ENCODE peak calls at places on chromosome X, in four cellular contexts. N is GM12878, Z is HL-60, Q is K562. M is an unnamed sample.

GRCh38 chrX:51459125-51459524 is 37.3 kb downstream of the NUDT11 start:
- DNase-seq in N (no peak), Z (no peak), Q (peak; percentile 5), M (no peak)

GRCh38 chrX:2863646-2864045 is 34.9 kb downstream of the GYG2 start:
- DNase-seq in N (no peak), Z (no peak), Q (no peak), M (no peak)

GRCh38 chrX:132488819-132489255 is at the start of gene MBNL3:
- DNase-seq in N (no peak), Z (no peak), Q (no peak), M (no peak)

GRCh38 chrX:32525234-32525633 is 686.1 kb downstream of the DMD start:
- DNase-seq in N (no peak), Z (no peak), Q (no peak), M (no peak)

GRCh38 chrX:68697465-68698125 is 50.1 kb downstream of the STARD8 start:
- DNase-seq in N (no peak), Z (no peak), Q (peak; percentile 63), M (no peak)

GRCh38 chrX:22575161-22575845 is 302.6 kb downstream of the CBLL2 start:
- DNase-seq in N (no peak), Z (no peak), Q (no peak), M (no peak)

GRCh38 chrX:129637217-129638109 is 17.3 kb downstream of the APLN start:
- DNase-seq in N (peak; percentile 33), Z (no peak), Q (peak; percentile 72), M (no peak)

GRCh38 chrX:20001615-20002014 is 10.8 kb upstream of the BCLAF3 start:
- DNase-seq in N (no peak), Z (no peak), Q (no peak), M (no peak)

GRCh38 chrX:109822861-109823260 is 89.8 kb upstream of the ACSL4 start:
- DNase-seq in N (no peak), Z (no peak), Q (no peak), M (no peak)

GRCh38 chrX:30504309-30504708 is 73.3 kb downstream of the TASL start:
- DNase-seq in N (peak; percentile 5), Z (no peak), Q (peak; percentile 3), M (no peak)

GRCh38 chrX:71118032-71118984 is at the start of gene MED12:
- DNase-seq in N (peak; percentile 52), Z (peak; percentile 65), Q (peak; percentile 88), M (peak; percentile 68)

GRCh38 chrX:87397103-87397886 is 120.3 kb upstream of the KLHL4 start:
- DNase-seq in N (no peak), Z (no peak), Q (no peak), M (no peak)

GRCh38 chrX:43733699-43734098 is 77.6 kb downstream of the MAOA start:
- DNase-seq in N (no peak), Z (no peak), Q (no peak), M (no peak)

GRCh38 chrX:126557151-126557550 is 4.5 kb upstream of the DCAF12L1 start:
- DNase-seq in N (no peak), Z (no peak), Q (no peak), M (no peak)

GRCh38 chrX:427812-428725 is 41.4 kb upstream of the PPP2R3B start:
- DNase-seq in N (no peak), Z (no peak), Q (no peak), M (no peak)

GRCh38 chrX:105050921-105051320 is 169.6 kb downstream of the TEX13A start:
- DNase-seq in N (no peak), Z (no peak), Q (no peak), M (no peak)

GRCh38 chrX:108022491-108023089 is 22.3 kb upstream of the VSIG1 start:
- DNase-seq in N (no peak), Z (no peak), Q (no peak), M (no peak)

GRCh38 chrX:131987252-131987651 is 35.9 kb upstream of the STK26 start:
- DNase-seq in N (peak; percentile 73), Z (peak; percentile 20), Q (no peak), M (no peak)

GRCh38 chrX:137549846-137550534 is 15.9 kb upstream of the ZIC3 start:
- DNase-seq in N (no peak), Z (no peak), Q (no peak), M (no peak)

GRCh38 chrX:148269513-148269912 is 230.9 kb upstream of the AFF2 start:
- DNase-seq in N (no peak), Z (no peak), Q (no peak), M (no peak)

GRCh38 chrX:15930585-15930984 is 76.0 kb upstream of the AP1S2 start:
- DNase-seq in N (peak; percentile 13), Z (no peak), Q (peak; percentile 12), M (no peak)

GRCh38 chrX:81120936-81121351 is 80.8 kb downstream of the HMGN5 start:
- DNase-seq in N (peak; percentile 30), Z (peak; percentile 20), Q (peak; percentile 17), M (no peak)

GRCh38 chrX:129665916-129666644 is 11.3 kb upstream of the APLN start:
- DNase-seq in N (no peak), Z (no peak), Q (no peak), M (no peak)

GRCh38 chrX:68919707-68920106 is 90.9 kb downstream of the EFNB1 start:
- DNase-seq in N (no peak), Z (no peak), Q (no peak), M (no peak)

GRCh38 chrX:121641560-121641959 is 594.1 kb downstream of the GLUD2 start:
- DNase-seq in N (no peak), Z (no peak), Q (no peak), M (no peak)

GRCh38 chrX:150871341-150871811 is 27.1 kb downstream of the CD99L2 start:
- DNase-seq in N (no peak), Z (no peak), Q (peak; percentile 15), M (no peak)

GRCh38 chrX:83469551-83469950 is 38.5 kb upstream of the POU3F4 start:
- DNase-seq in N (no peak), Z (peak; percentile 0), Q (no peak), M (no peak)

GRCh38 chrX:123184199-123184857 is at the start of gene GRIA3:
- DNase-seq in N (no peak), Z (no peak), Q (no peak), M (no peak)

GRCh38 chrX:20361890-20362262 is 95.2 kb upstream of the RPS6KA3 start:
- DNase-seq in N (no peak), Z (no peak), Q (no peak), M (no peak)

GRCh38 chrX:49991718-49992117 is 69.3 kb downstream of the CLCN5 start:
- DNase-seq in N (no peak), Z (no peak), Q (no peak), M (no peak)

DNA sequence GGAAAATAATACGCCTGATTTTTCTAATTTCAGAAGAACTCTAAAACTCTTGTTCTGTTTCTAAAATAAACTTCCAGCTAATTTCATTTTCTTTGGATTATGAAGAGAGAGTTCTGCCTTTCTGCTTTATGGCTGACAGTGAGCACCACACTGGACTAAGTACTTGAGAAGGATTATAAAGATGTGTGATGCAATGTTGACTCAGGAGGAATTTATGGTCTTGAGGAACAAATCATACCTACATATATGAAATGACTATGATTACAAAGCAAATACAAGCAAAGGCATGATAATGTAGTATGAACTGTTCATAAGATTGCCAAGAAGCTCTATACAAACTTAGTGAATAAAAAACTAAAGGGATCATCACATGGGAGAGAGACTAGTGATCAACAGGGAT is 13.0 kb upstream of the SLC25A5 start:
- DNase-seq in N (no peak), Z (no peak), Q (no peak), M (no peak)
- TF ChIP-seq SPI1 in N (no peak), Z (no peak), Q (no peak), M (no peak)

GRCh38 chrX:28889691-28890090 is 302.4 kb downstream of the IL1RAPL1 start:
- DNase-seq in N (no peak), Z (no peak), Q (no peak), M (no peak)
- TF ChIP-seq POLR2AphosphoS5 in N (no peak), Z (no peak), Q (no peak), M (no peak)

DNA sequence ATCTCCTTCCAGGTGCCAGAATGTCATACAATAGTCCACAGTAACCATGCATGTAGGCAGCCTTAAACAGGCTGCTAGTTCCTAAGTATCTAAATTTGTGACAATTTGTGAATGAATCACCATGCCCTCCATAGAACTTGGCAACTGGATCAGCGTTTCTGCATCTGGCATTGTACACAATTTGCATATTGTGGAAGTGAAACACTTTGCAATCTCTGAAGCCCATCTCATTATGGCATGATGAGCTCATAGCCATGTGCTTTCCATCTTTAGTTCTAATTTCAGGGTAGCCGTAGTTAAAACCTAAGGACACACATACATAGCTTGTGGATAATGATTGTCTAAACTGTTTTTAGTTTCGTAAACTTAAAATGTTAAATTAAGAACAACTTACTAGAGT is 573.6 kb downstream of the PPP4R3C start:
- DNase-seq in N (no peak), Z (no peak), Q (no peak), M (no peak)
- TF ChIP-seq SPI1 in N (peak; percentile 22), Z (no peak), Q (no peak), M (peak; percentile 7)

DNA sequence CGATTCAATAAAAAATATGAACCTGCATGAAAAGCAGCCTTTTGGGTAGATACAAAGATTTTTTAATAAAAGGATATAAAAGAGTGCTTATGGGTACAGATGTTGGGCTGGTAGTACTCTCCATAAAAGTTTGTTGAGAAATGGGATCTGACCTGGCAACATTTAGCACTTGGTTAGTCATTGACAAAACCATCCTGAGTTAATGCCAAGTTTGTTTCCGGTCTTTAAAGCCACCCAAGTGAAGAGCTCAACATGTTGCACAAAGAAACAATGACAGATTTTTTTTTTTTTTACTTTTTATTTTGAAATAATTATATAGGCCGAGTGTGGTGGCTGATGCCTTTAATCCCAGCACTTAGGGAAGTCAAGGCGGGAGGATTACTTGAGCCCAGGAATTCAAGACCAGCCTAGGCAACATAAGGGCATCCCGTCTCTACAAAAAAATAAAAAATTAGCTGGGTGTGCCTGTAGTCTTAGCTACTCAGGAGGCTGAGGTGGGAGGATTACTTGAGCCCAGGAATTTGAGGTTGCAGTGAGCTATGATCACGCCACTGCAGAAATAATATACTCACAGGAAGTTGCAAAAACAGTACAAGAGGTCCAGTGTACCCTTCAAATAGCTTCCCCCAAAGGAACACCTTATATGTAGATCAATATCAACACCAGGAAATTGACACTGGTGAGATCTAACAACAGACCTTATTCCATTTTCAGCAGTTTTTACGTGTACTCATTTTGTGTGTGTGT is 16.6 kb downstream of the CHST7 start:
- DNase-seq in N (no peak), Z (no peak), Q (no peak), M (no peak)
- TF ChIP-seq POLR2AphosphoS5 in N (no peak), Z (no peak), Q (no peak), M (no peak)

DNA sequence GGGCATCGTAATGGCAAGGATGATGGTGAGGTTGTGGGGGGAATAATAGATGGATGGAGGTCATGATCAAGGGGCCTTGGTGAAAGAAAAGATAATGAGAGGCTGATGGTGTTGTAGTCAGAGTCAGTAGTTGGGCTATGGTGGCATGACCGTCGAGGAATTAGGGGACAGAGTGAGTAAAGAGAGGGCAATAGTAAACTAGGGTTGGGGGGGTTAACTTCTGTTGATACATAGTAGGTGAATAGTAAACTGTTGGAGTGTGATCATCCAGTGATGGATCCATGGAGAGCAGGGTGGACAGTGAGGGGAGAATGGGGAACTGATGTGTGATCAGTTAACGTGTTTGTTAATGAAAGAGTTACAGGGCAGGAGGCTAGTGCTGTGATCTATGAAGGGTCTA is 920 bp downstream of the FTSJ1 start:
- DNase-seq in N (no peak), Z (no peak), Q (no peak), M (no peak)
- TF ChIP-seq SPI1 in N (no peak), Z (peak; percentile 17), Q (peak; percentile 6), M (no peak)